ENCODE peak calls at places on chromosomes 16 and 17, in nine cellular contexts. J is WERI-Rb-1, W is fibroblast of lung, T is AG10803, F is A549, Q is BE2C, N is colonic mucosa, Z is WTC11, B is stomach. A is an unnamed sample.

GRCh38 chr17:39209317-39210092 is 9.4 kb downstream of the RPL19 start:
- DNase-seq in N (peak; percentile 57), F (no peak), T (peak; percentile 43), J (no peak), W (peak; percentile 35), Q (peak; percentile 60), B (peak; percentile 67), Z (peak; percentile 61), A (no peak)

GRCh38 chr16:57882797-57883196 is 80.5 kb upstream of the KIFC3 start:
- DNase-seq in T (peak; percentile 25), W (no peak), N (no peak), B (no peak), J (no peak), Z (no peak), F (no peak), Q (peak; percentile 43), A (no peak)

GRCh38 chr16:85144026-85144915 is 32.0 kb upstream of the CIBAR2 start:
- DNase-seq in Z (no peak), Q (peak; percentile 60), F (no peak), J (no peak), T (no peak), B (no peak), N (no peak), W (no peak), A (no peak)

GRCh38 chr16:27431773-27432599 is 30.0 kb downstream of the IL21R start:
- DNase-seq in N (peak; percentile 5), Z (no peak), W (no peak), J (no peak), Q (no peak), F (no peak), T (peak; percentile 37), B (peak; percentile 21), A (peak; percentile 4)

GRCh38 chr16:23670137-23670776 is 8.4 kb upstream of the PLK1 start:
- DNase-seq in F (no peak), N (no peak), Z (no peak), T (peak; percentile 86), W (peak; percentile 91), Q (no peak), B (no peak), J (no peak), A (no peak)

GRCh38 chr17:19386974-19387920 is at the start of gene MFAP4:
- DNase-seq in J (peak; percentile 95), T (peak; percentile 96), N (peak; percentile 53), F (no peak), Z (peak; percentile 73), B (no peak), W (peak; percentile 97), Q (peak; percentile 67), A (no peak)

GRCh38 chr17:14300628-14301278 is at the start of gene HS3ST3B1:
- DNase-seq in T (peak; percentile 100), F (peak; percentile 98), W (peak; percentile 100), B (peak; percentile 97), Q (peak; percentile 95), N (peak; percentile 98), Z (peak; percentile 100), J (peak; percentile 100), A (peak; percentile 99)

GRCh38 chr16:72172105-72173034 is at the start of gene PMFBP1:
- DNase-seq in B (no peak), Z (no peak), T (peak; percentile 66), F (peak; percentile 67), W (peak; percentile 60), J (no peak), N (peak; percentile 27), Q (no peak), A (no peak)

GRCh38 chr17:80794281-80795089 is 197.2 kb upstream of the CHMP6 start:
- DNase-seq in Z (no peak), J (no peak), T (no peak), N (no peak), W (peak; percentile 23), B (no peak), F (no peak), Q (no peak), A (no peak)

GRCh38 chr17:79324219-79324618 is 249.6 kb downstream of the ENGASE start:
- DNase-seq in W (no peak), N (no peak), Z (no peak), J (no peak), B (no peak), F (no peak), Q (no peak), T (no peak), A (no peak)

GRCh38 chr17:32174889-32175288 is 32.6 kb downstream of the RHOT1 start:
- DNase-seq in T (no peak), N (no peak), Z (no peak), B (no peak), W (no peak), F (no peak), J (no peak), Q (no peak), A (no peak)
- TF ChIP-seq CTCF in T (no peak), N (no peak), Z (no peak), B (no peak), W (no peak), F (no peak), J (no peak), Q (no peak), A (no peak)

GRCh38 chr17:2053380-2054261 is 1.3 kb upstream of the HIC1 start:
- DNase-seq in T (peak; percentile 76), W (peak; percentile 77), B (peak; percentile 71), Z (peak; percentile 83), F (peak; percentile 84), N (peak; percentile 76), J (peak; percentile 81), Q (peak; percentile 74), A (no peak)
- TF ChIP-seq CTCF in T (peak; percentile 62), W (peak; percentile 56), B (peak; percentile 38), Z (peak; percentile 21), F (peak; percentile 81), N (peak; percentile 61), J (peak; percentile 76), Q (peak; percentile 50), A (peak; percentile 48)

GRCh38 chr17:75105269-75106080 is 4.3 kb upstream of the ARMC7 start:
- DNase-seq in T (peak; percentile 30), Q (peak; percentile 76), F (peak; percentile 84), J (peak; percentile 91), Z (peak; percentile 80), W (no peak), N (peak; percentile 77), B (peak; percentile 85), A (peak; percentile 48)
- TF ChIP-seq CTCF in T (peak; percentile 69), Q (peak; percentile 80), F (peak; percentile 58), J (peak; percentile 91), Z (peak; percentile 69), W (peak; percentile 84), N (peak; percentile 80), B (peak; percentile 86), A (peak; percentile 73)

GRCh38 chr16:46688657-46689491 is at the start of gene VPS35:
- DNase-seq in Q (peak; percentile 100), W (peak; percentile 99), T (peak; percentile 98), B (peak; percentile 100), J (peak; percentile 99), N (peak; percentile 100), F (peak; percentile 99), Z (peak; percentile 100), A (peak; percentile 100)
- TF ChIP-seq CTCF in Q (no peak), W (no peak), T (peak; percentile 32), B (no peak), J (peak; percentile 60), N (no peak), F (no peak), Z (peak; percentile 3), A (no peak)

A was measured in progenitor cell of endocrine pancreas.